ENCODE peak calls at places on chromosome 1, in seven cellular contexts. L is OCI-LY7, U is left lung, N is uterus, V is stomach, T is A673, C is astrocyte. A is an unnamed sample. For H3K9me3, the result is how much of the 10 kb centered on the place peaks cover.

GRCh38 chr1:78411707-78412106 is 79.1 kb upstream of the PTGFR start:
- DNase-seq in L (no peak), U (no peak), N (no peak), V (no peak), T (no peak), C (no peak), A (no peak)

GRCh38 chr1:64046871-64047270 is 156.6 kb upstream of the UBE2U start:
- DNase-seq in L (no peak), U (no peak), N (no peak), V (no peak), T (no peak), C (no peak), A (no peak)

GRCh38 chr1:156616463-156616862 is 2.8 kb upstream of the HAPLN2 start:
- DNase-seq in L (no peak), U (no peak), N (peak), V (no peak), T (peak), C (peak), A (no peak)

GRCh38 chr1:110241516-110241915 is 31.4 kb downstream of the KCNC4 start:
- DNase-seq in L (no peak), U (no peak), N (no peak), V (no peak), T (no peak), C (no peak), A (no peak)

GRCh38 chr1:17904290-17904689 is 149.2 kb downstream of the ACTL8 start:
- DNase-seq in L (no peak), U (no peak), N (no peak), V (peak), T (no peak), C (no peak), A (no peak)

GRCh38 chr1:2523191-2523890 is 3.1 kb downstream of the PANK4 start:
- DNase-seq in L (no peak), U (no peak), N (no peak), V (no peak), T (no peak), C (no peak), A (no peak)

GRCh38 chr1:41734201-41734915 is 184.4 kb downstream of the HIVEP3 start:
- DNase-seq in L (no peak), U (no peak), N (no peak), V (no peak), T (no peak), C (no peak), A (no peak)

GRCh38 chr1:235045921-235046601 is 82.6 kb downstream of the TOMM20 start:
- DNase-seq in L (no peak), U (no peak), N (no peak), V (no peak), T (no peak), C (no peak), A (no peak)

GRCh38 chr1:60621524-60621923 is 460.8 kb upstream of the NFIA start:
- DNase-seq in L (no peak), U (peak), N (no peak), V (peak), T (peak), C (peak), A (no peak)

GRCh38 chr1:61271412-61271789 is 189.0 kb downstream of the NFIA start:
- DNase-seq in L (no peak), U (no peak), N (no peak), V (no peak), T (no peak), C (no peak), A (no peak)

GRCh38 chr1:57623039-57623790 is 199.4 kb upstream of the DAB1 start:
- DNase-seq in L (no peak), U (no peak), N (no peak), V (no peak), T (peak), C (no peak), A (no peak)

GRCh38 chr1:117919376-117919775 is 10.0 kb downstream of the GDAP2 start:
- DNase-seq in L (no peak), U (no peak), N (no peak), V (no peak), T (peak), C (no peak), A (no peak)

GRCh38 chr1:196034080-196034706 is 574.0 kb downstream of the KCNT2 start:
- DNase-seq in L (no peak), U (no peak), N (no peak), V (no peak), T (peak), C (no peak), A (no peak)

GRCh38 chr1:204714861-204715511 is 29.4 kb upstream of the LRRN2 start:
- DNase-seq in L (peak), U (no peak), N (no peak), V (no peak), T (no peak), C (no peak), A (no peak)

DNA sequence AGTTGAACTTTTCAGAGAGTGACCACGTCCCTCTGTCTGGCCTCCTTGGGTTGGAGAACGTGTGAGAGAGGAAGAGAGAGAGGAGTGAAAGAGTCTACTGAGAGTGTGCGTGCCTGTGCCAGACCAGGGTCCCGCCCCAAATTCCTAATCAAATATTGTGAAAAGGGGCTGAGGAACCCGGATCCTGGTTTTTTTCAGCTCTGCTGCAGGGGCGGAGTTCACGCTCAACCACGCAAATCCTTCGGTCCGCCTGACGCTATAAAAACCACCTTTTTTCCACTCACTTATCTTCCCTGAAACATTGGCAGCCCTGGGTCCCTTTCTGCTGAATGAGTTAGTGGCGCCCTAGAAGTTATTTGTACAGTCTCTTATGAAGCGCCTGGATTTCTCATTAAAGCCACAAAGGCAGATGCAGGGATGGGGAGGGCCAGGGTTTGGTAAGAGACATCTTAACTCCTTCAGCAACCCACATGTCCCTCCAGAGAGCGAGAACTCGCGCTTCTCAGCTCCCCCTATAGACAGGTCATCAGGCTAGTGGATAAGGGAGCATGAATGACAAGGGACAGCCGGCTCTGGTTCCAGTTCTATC is at the start of gene FMOD:
- DNase-seq in L (peak), U (no peak), N (peak), V (peak), T (no peak), C (peak), A (no peak)
- TF ChIP-seq CTCF in L (peak), U (no peak), N (no peak), V (no peak), T (peak), C (no peak), A (no peak)

GRCh38 chr1:227574926-227575325 is 11.6 kb downstream of the ZNF678 start:
- DNase-seq in L (no peak), U (no peak), N (no peak), V (no peak), T (no peak), C (no peak), A (no peak)
- H3K9me3 ChIP-seq in L (half or more), U (under half), N (under half), V (under half), T (under half), C (under half), A (under half)

DNA sequence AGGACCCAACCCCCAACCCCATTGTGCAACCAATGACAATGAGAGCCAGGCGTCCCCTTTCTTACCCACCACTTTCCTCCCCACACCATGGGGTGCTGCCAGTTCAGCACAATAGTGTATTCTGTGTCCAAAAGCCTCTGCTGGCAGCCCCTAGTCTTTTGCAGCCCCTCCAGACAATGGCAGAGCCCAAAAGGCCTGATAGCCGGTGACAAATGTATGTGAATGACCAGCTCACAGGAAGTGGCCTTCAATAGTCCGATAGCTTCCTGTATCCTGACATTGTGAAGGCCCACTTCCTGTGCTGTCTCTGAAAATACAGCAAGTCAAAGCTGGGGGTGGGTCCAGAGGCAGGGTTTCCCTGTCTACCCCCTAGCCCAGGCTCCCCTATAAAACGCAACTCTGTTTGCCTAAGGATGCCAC is 16.6 kb downstream of the SMIM12 start:
- DNase-seq in L (no peak), U (no peak), N (no peak), V (no peak), T (no peak), C (no peak), A (no peak)
- H3K27ac ChIP-seq in L (no peak), U (peak), N (no peak), V (no peak), T (no peak), C (no peak), A (no peak)

GRCh38 chr1:27491748-27492700 is 2.1 kb upstream of the WASF2 start:
- DNase-seq in L (peak), U (no peak), N (peak), V (no peak), T (no peak), C (peak), A (no peak)

GRCh38 chr1:27499142-27499541 is 9.2 kb upstream of the WASF2 start:
- DNase-seq in L (no peak), U (no peak), N (no peak), V (no peak), T (no peak), C (no peak), A (no peak)

GRCh38 chr1:27496604-27497155 is 6.7 kb upstream of the WASF2 start:
- DNase-seq in L (no peak), U (no peak), N (peak), V (no peak), T (peak), C (peak), A (no peak)
- TF ChIP-seq CTCF in L (no peak), U (no peak), N (peak), V (no peak), T (no peak), C (peak), A (no peak)

DNA sequence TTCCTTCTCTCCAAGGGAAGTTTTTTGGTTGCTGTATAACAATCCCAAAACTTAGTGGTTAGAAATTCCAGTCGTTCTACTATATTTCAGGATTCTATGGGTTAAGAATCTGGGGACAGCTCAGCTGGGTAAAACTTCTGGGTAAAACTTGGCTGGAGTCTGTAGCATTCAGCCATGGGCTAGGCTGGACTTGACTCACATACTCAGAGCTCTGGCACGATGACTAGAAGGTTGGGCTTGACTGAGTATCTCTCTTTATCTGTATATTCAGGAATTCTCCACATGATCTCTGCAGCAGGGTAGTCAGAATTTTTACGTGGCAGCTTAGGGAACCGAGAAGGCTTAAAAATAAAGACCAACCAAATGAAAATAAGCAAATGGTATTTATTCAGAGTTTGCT is 28.2 kb upstream of the HRNR start:
- DNase-seq in L (no peak), U (no peak), N (no peak), V (no peak), T (no peak), C (peak), A (no peak)
- H3K9me3 ChIP-seq in L (under half), U (under half), N (under half), V (under half), T (under half), C (under half), A (under half)

DNA sequence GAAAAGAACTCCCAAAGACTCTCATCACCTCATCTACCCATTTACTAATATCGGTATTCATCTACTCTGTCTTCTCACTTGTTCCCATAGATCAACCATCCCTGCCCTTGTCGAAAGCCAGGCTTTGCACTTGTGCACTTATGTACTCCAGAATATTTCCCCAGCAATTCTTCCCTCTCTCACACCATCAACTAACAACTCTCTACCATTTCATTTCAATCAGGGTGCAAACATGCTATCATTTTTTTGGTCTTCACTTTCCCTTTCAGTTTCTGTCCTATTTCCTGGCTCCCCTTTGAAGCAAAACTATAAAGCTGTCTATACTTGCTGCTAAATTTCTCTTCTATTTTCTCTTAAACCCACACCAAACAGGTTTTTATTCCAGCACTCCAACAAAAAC is 6.7 kb downstream of the C1orf105 start:
- DNase-seq in L (no peak), U (no peak), N (no peak), V (no peak), T (no peak), C (no peak), A (no peak)
- H3K27ac ChIP-seq in L (no peak), U (no peak), N (no peak), V (no peak), T (no peak), C (no peak), A (peak)